ENCODE peak calls at places on chromosomes 4 and X, in nine cellular contexts. One of them, this sample, is unnamed.

GRCh38 chr4:10007436-10007740 is 13.9 kb downstream of the SLC2A9 start:
- DNase-seq in choroid plexus epithelial cell: no peak
- DNase-seq in stimulated activated CD4-positive, alpha-beta T cell treated with anti-CD3 and anti-CD28 coated beads, Interleukin-12 subunit alpha, Interleukin-12 subunit beta, amount 100 ng/mL, for 4 hours: no peak
- DNase-seq in AG10803: no peak
- DNase-seq in naive B cell: no peak
- DNase-seq in mucosa of descending colon: no peak
- DNase-seq in CD4-positive, alpha-beta T cell: no peak
- DNase-seq in Right ventricle myocardium superior: no peak
- DNase-seq in gastrocnemius medialis: no peak
- DNase-seq in this sample: no peak

GRCh38 chrX:55290963-55291362 is 26.2 kb upstream of the PAGE3 start:
- DNase-seq in choroid plexus epithelial cell: no peak
- DNase-seq in stimulated activated CD4-positive, alpha-beta T cell treated with anti-CD3 and anti-CD28 coated beads, Interleukin-12 subunit alpha, Interleukin-12 subunit beta, amount 100 ng/mL, for 4 hours: no peak
- DNase-seq in AG10803: no peak
- DNase-seq in naive B cell: no peak
- DNase-seq in mucosa of descending colon: no peak
- DNase-seq in CD4-positive, alpha-beta T cell: no peak
- DNase-seq in Right ventricle myocardium superior: no peak
- DNase-seq in gastrocnemius medialis: no peak
- DNase-seq in this sample: no peak

GRCh38 chr4:72954811-72955210 is 114.7 kb downstream of the COX18 start:
- DNase-seq in choroid plexus epithelial cell: no peak
- DNase-seq in stimulated activated CD4-positive, alpha-beta T cell treated with anti-CD3 and anti-CD28 coated beads, Interleukin-12 subunit alpha, Interleukin-12 subunit beta, amount 100 ng/mL, for 4 hours: no peak
- DNase-seq in AG10803: peak; percentile 38
- DNase-seq in naive B cell: no peak
- DNase-seq in mucosa of descending colon: no peak
- DNase-seq in CD4-positive, alpha-beta T cell: no peak
- DNase-seq in Right ventricle myocardium superior: no peak
- DNase-seq in gastrocnemius medialis: no peak
- DNase-seq in this sample: no peak

GRCh38 chr4:36237366-36238353 is 6.7 kb downstream of the ARAP2 start:
- DNase-seq in choroid plexus epithelial cell: no peak
- DNase-seq in stimulated activated CD4-positive, alpha-beta T cell treated with anti-CD3 and anti-CD28 coated beads, Interleukin-12 subunit alpha, Interleukin-12 subunit beta, amount 100 ng/mL, for 4 hours: no peak
- DNase-seq in AG10803: no peak
- DNase-seq in naive B cell: no peak
- DNase-seq in mucosa of descending colon: no peak
- DNase-seq in CD4-positive, alpha-beta T cell: no peak
- DNase-seq in Right ventricle myocardium superior: no peak
- DNase-seq in gastrocnemius medialis: no peak
- DNase-seq in this sample: no peak

GRCh38 chr4:38365748-38366310 is 298.2 kb upstream of the KLF3 start:
- DNase-seq in choroid plexus epithelial cell: no peak
- DNase-seq in stimulated activated CD4-positive, alpha-beta T cell treated with anti-CD3 and anti-CD28 coated beads, Interleukin-12 subunit alpha, Interleukin-12 subunit beta, amount 100 ng/mL, for 4 hours: no peak
- DNase-seq in AG10803: no peak
- DNase-seq in naive B cell: no peak
- DNase-seq in mucosa of descending colon: no peak
- DNase-seq in CD4-positive, alpha-beta T cell: no peak
- DNase-seq in Right ventricle myocardium superior: no peak
- DNase-seq in gastrocnemius medialis: no peak
- DNase-seq in this sample: no peak

GRCh38 chr4:136002316-136002715 is 1530.0 kb downstream of the PCDH18 start:
- DNase-seq in choroid plexus epithelial cell: peak; percentile 4
- DNase-seq in stimulated activated CD4-positive, alpha-beta T cell treated with anti-CD3 and anti-CD28 coated beads, Interleukin-12 subunit alpha, Interleukin-12 subunit beta, amount 100 ng/mL, for 4 hours: no peak
- DNase-seq in AG10803: no peak
- DNase-seq in naive B cell: no peak
- DNase-seq in mucosa of descending colon: no peak
- DNase-seq in CD4-positive, alpha-beta T cell: no peak
- DNase-seq in Right ventricle myocardium superior: no peak
- DNase-seq in gastrocnemius medialis: no peak
- DNase-seq in this sample: no peak

GRCh38 chr4:41160010-41160789 is 54.1 kb downstream of the APBB2 start:
- DNase-seq in choroid plexus epithelial cell: peak; percentile 90
- DNase-seq in stimulated activated CD4-positive, alpha-beta T cell treated with anti-CD3 and anti-CD28 coated beads, Interleukin-12 subunit alpha, Interleukin-12 subunit beta, amount 100 ng/mL, for 4 hours: no peak
- DNase-seq in AG10803: peak; percentile 90
- DNase-seq in naive B cell: no peak
- DNase-seq in mucosa of descending colon: no peak
- DNase-seq in CD4-positive, alpha-beta T cell: no peak
- DNase-seq in Right ventricle myocardium superior: no peak
- DNase-seq in gastrocnemius medialis: no peak
- DNase-seq in this sample: no peak

GRCh38 chr4:110900206-110900769 is 277.4 kb upstream of the PITX2 start:
- DNase-seq in choroid plexus epithelial cell: peak; percentile 1
- DNase-seq in stimulated activated CD4-positive, alpha-beta T cell treated with anti-CD3 and anti-CD28 coated beads, Interleukin-12 subunit alpha, Interleukin-12 subunit beta, amount 100 ng/mL, for 4 hours: no peak
- DNase-seq in AG10803: peak; percentile 25
- DNase-seq in naive B cell: no peak
- DNase-seq in mucosa of descending colon: no peak
- DNase-seq in CD4-positive, alpha-beta T cell: no peak
- DNase-seq in Right ventricle myocardium superior: no peak
- DNase-seq in gastrocnemius medialis: no peak
- DNase-seq in this sample: no peak

GRCh38 chrX:38060331-38060878 is 54.1 kb downstream of the SYTL5 start:
- DNase-seq in choroid plexus epithelial cell: no peak
- DNase-seq in stimulated activated CD4-positive, alpha-beta T cell treated with anti-CD3 and anti-CD28 coated beads, Interleukin-12 subunit alpha, Interleukin-12 subunit beta, amount 100 ng/mL, for 4 hours: no peak
- DNase-seq in AG10803: no peak
- DNase-seq in naive B cell: no peak
- DNase-seq in mucosa of descending colon: no peak
- DNase-seq in CD4-positive, alpha-beta T cell: no peak
- DNase-seq in Right ventricle myocardium superior: no peak
- DNase-seq in gastrocnemius medialis: no peak
- DNase-seq in this sample: no peak

GRCh38 chr4:95603393-95603792 is 54.6 kb upstream of the UNC5C start:
- DNase-seq in choroid plexus epithelial cell: no peak
- DNase-seq in stimulated activated CD4-positive, alpha-beta T cell treated with anti-CD3 and anti-CD28 coated beads, Interleukin-12 subunit alpha, Interleukin-12 subunit beta, amount 100 ng/mL, for 4 hours: no peak
- DNase-seq in AG10803: no peak
- DNase-seq in naive B cell: no peak
- DNase-seq in mucosa of descending colon: no peak
- DNase-seq in CD4-positive, alpha-beta T cell: no peak
- DNase-seq in Right ventricle myocardium superior: no peak
- DNase-seq in gastrocnemius medialis: no peak
- DNase-seq in this sample: no peak

GRCh38 chr4:15665738-15666365 is 10.7 kb upstream of the FBXL5 start:
- DNase-seq in choroid plexus epithelial cell: peak; percentile 61
- DNase-seq in stimulated activated CD4-positive, alpha-beta T cell treated with anti-CD3 and anti-CD28 coated beads, Interleukin-12 subunit alpha, Interleukin-12 subunit beta, amount 100 ng/mL, for 4 hours: no peak
- DNase-seq in AG10803: no peak
- DNase-seq in naive B cell: no peak
- DNase-seq in mucosa of descending colon: no peak
- DNase-seq in CD4-positive, alpha-beta T cell: no peak
- DNase-seq in Right ventricle myocardium superior: no peak
- DNase-seq in gastrocnemius medialis: no peak
- DNase-seq in this sample: no peak

GRCh38 chr4:168859100-168859499 is 151.0 kb downstream of the CBR4 start:
- DNase-seq in choroid plexus epithelial cell: no peak
- DNase-seq in stimulated activated CD4-positive, alpha-beta T cell treated with anti-CD3 and anti-CD28 coated beads, Interleukin-12 subunit alpha, Interleukin-12 subunit beta, amount 100 ng/mL, for 4 hours: no peak
- DNase-seq in AG10803: no peak
- DNase-seq in naive B cell: no peak
- DNase-seq in mucosa of descending colon: no peak
- DNase-seq in CD4-positive, alpha-beta T cell: no peak
- DNase-seq in Right ventricle myocardium superior: no peak
- DNase-seq in gastrocnemius medialis: no peak
- DNase-seq in this sample: no peak

GRCh38 chr4:138802499-138802898 is 213.1 kb upstream of the NOCT start:
- DNase-seq in choroid plexus epithelial cell: peak; percentile 4
- DNase-seq in stimulated activated CD4-positive, alpha-beta T cell treated with anti-CD3 and anti-CD28 coated beads, Interleukin-12 subunit alpha, Interleukin-12 subunit beta, amount 100 ng/mL, for 4 hours: no peak
- DNase-seq in AG10803: no peak
- DNase-seq in naive B cell: no peak
- DNase-seq in mucosa of descending colon: no peak
- DNase-seq in CD4-positive, alpha-beta T cell: no peak
- DNase-seq in Right ventricle myocardium superior: no peak
- DNase-seq in gastrocnemius medialis: no peak
- DNase-seq in this sample: no peak

GRCh38 chr4:75490155-75490554 is 24.0 kb downstream of the RCHY1 start:
- DNase-seq in choroid plexus epithelial cell: peak; percentile 70
- DNase-seq in stimulated activated CD4-positive, alpha-beta T cell treated with anti-CD3 and anti-CD28 coated beads, Interleukin-12 subunit alpha, Interleukin-12 subunit beta, amount 100 ng/mL, for 4 hours: no peak
- DNase-seq in AG10803: peak; percentile 33
- DNase-seq in naive B cell: no peak
- DNase-seq in mucosa of descending colon: no peak
- DNase-seq in CD4-positive, alpha-beta T cell: no peak
- DNase-seq in Right ventricle myocardium superior: no peak
- DNase-seq in gastrocnemius medialis: no peak
- DNase-seq in this sample: no peak

GRCh38 chr4:2217726-2218125 is 24.2 kb downstream of the HAUS3 start:
- DNase-seq in choroid plexus epithelial cell: peak; percentile 22
- DNase-seq in stimulated activated CD4-positive, alpha-beta T cell treated with anti-CD3 and anti-CD28 coated beads, Interleukin-12 subunit alpha, Interleukin-12 subunit beta, amount 100 ng/mL, for 4 hours: no peak
- DNase-seq in AG10803: peak; percentile 38
- DNase-seq in naive B cell: no peak
- DNase-seq in mucosa of descending colon: no peak
- DNase-seq in CD4-positive, alpha-beta T cell: no peak
- DNase-seq in Right ventricle myocardium superior: no peak
- DNase-seq in gastrocnemius medialis: no peak
- DNase-seq in this sample: no peak

GRCh38 chr4:168886361-168886760 is 123.7 kb downstream of the CBR4 start:
- DNase-seq in choroid plexus epithelial cell: peak; percentile 63
- DNase-seq in stimulated activated CD4-positive, alpha-beta T cell treated with anti-CD3 and anti-CD28 coated beads, Interleukin-12 subunit alpha, Interleukin-12 subunit beta, amount 100 ng/mL, for 4 hours: no peak
- DNase-seq in AG10803: peak; percentile 70
- DNase-seq in naive B cell: no peak
- DNase-seq in mucosa of descending colon: no peak
- DNase-seq in CD4-positive, alpha-beta T cell: no peak
- DNase-seq in Right ventricle myocardium superior: no peak
- DNase-seq in gastrocnemius medialis: no peak
- DNase-seq in this sample: no peak

GRCh38 chr4:38563703-38564490 is 100.1 kb upstream of the KLF3 start:
- DNase-seq in choroid plexus epithelial cell: peak; percentile 44
- DNase-seq in stimulated activated CD4-positive, alpha-beta T cell treated with anti-CD3 and anti-CD28 coated beads, Interleukin-12 subunit alpha, Interleukin-12 subunit beta, amount 100 ng/mL, for 4 hours: no peak
- DNase-seq in AG10803: no peak
- DNase-seq in naive B cell: no peak
- DNase-seq in mucosa of descending colon: no peak
- DNase-seq in CD4-positive, alpha-beta T cell: no peak
- DNase-seq in Right ventricle myocardium superior: no peak
- DNase-seq in gastrocnemius medialis: no peak
- DNase-seq in this sample: no peak

GRCh38 chr4:101256222-101256621 is 91.1 kb downstream of the PPP3CA start:
- DNase-seq in choroid plexus epithelial cell: no peak
- DNase-seq in stimulated activated CD4-positive, alpha-beta T cell treated with anti-CD3 and anti-CD28 coated beads, Interleukin-12 subunit alpha, Interleukin-12 subunit beta, amount 100 ng/mL, for 4 hours: no peak
- DNase-seq in AG10803: no peak
- DNase-seq in naive B cell: no peak
- DNase-seq in mucosa of descending colon: no peak
- DNase-seq in CD4-positive, alpha-beta T cell: no peak
- DNase-seq in Right ventricle myocardium superior: no peak
- DNase-seq in gastrocnemius medialis: no peak
- DNase-seq in this sample: no peak

GRCh38 chr4:61210186-61210939 is 10.2 kb downstream of the ADGRL3 start:
- DNase-seq in choroid plexus epithelial cell: peak; percentile 30
- DNase-seq in stimulated activated CD4-positive, alpha-beta T cell treated with anti-CD3 and anti-CD28 coated beads, Interleukin-12 subunit alpha, Interleukin-12 subunit beta, amount 100 ng/mL, for 4 hours: no peak
- DNase-seq in AG10803: no peak
- DNase-seq in naive B cell: no peak
- DNase-seq in mucosa of descending colon: no peak
- DNase-seq in CD4-positive, alpha-beta T cell: no peak
- DNase-seq in Right ventricle myocardium superior: no peak
- DNase-seq in gastrocnemius medialis: no peak
- DNase-seq in this sample: no peak

GRCh38 chr4:182695009-182695408 is 222.2 kb downstream of the DCTD start:
- DNase-seq in choroid plexus epithelial cell: no peak
- DNase-seq in stimulated activated CD4-positive, alpha-beta T cell treated with anti-CD3 and anti-CD28 coated beads, Interleukin-12 subunit alpha, Interleukin-12 subunit beta, amount 100 ng/mL, for 4 hours: no peak
- DNase-seq in AG10803: no peak
- DNase-seq in naive B cell: no peak
- DNase-seq in mucosa of descending colon: no peak
- DNase-seq in CD4-positive, alpha-beta T cell: no peak
- DNase-seq in Right ventricle myocardium superior: peak; percentile 43
- DNase-seq in gastrocnemius medialis: no peak
- DNase-seq in this sample: peak; percentile 16

GRCh38 chrX:37476571-37477188 is 94.8 kb upstream of the LANCL3 start:
- DNase-seq in choroid plexus epithelial cell: no peak
- DNase-seq in stimulated activated CD4-positive, alpha-beta T cell treated with anti-CD3 and anti-CD28 coated beads, Interleukin-12 subunit alpha, Interleukin-12 subunit beta, amount 100 ng/mL, for 4 hours: no peak
- DNase-seq in AG10803: no peak
- DNase-seq in naive B cell: no peak
- DNase-seq in mucosa of descending colon: no peak
- DNase-seq in CD4-positive, alpha-beta T cell: no peak
- DNase-seq in Right ventricle myocardium superior: no peak
- DNase-seq in gastrocnemius medialis: no peak
- DNase-seq in this sample: no peak